ENCODE peak calls at places on chromosomes 6 and 20, in ten cellular contexts. I, M, J, Q, V, E, Y, R, L and C are unnamed samples.

GRCh38 chr6:24403501-24403824 is 727 bp downstream of the MRS2 start:
- DNase-seq in I (no peak), L (no peak), M (no peak), V (peak), E (no peak), R (no peak), J (no peak), Y (no peak), Q (peak), C (no peak)

GRCh38 chr20:62581308-62581707 is 61.0 kb upstream of the SLCO4A1 start:
- DNase-seq in R (no peak), I (no peak), Q (no peak), J (no peak), V (no peak), E (no peak), Y (no peak), L (no peak), M (no peak), C (no peak)

GRCh38 chr6:23510778-23511510 is 615.1 kb upstream of the NRSN1 start:
- DNase-seq in Y (no peak), J (no peak), E (no peak), M (no peak), R (no peak), I (no peak), Q (no peak), V (no peak), L (no peak), C (no peak)

GRCh38 chr6:118650500-118651281 is 700 bp downstream of the CEP85L start:
- DNase-seq in J (peak), Y (peak), Q (peak), V (peak), R (peak), L (peak), E (peak), I (peak), M (peak), C (peak)

GRCh38 chr6:43144879-43145278 is 26.2 kb upstream of the SRF start:
- DNase-seq in J (no peak), Y (no peak), V (no peak), E (no peak), R (no peak), L (no peak), M (no peak), I (peak), Q (no peak), C (no peak)

GRCh38 chr6:14016432-14016831 is 91.7 kb downstream of the RNF182 start:
- DNase-seq in Q (no peak), E (no peak), M (no peak), L (no peak), Y (no peak), I (no peak), V (no peak), J (no peak), R (no peak), C (no peak)

GRCh38 chr6:8108031-8108660 is 5.8 kb upstream of the EEF1E1 start:
- DNase-seq in E (no peak), R (no peak), J (peak), Q (peak), V (peak), M (peak), L (no peak), Y (no peak), I (peak), C (no peak)

GRCh38 chr20:4108495-4109306 is 93.3 kb upstream of the RNF24 start:
- DNase-seq in V (peak), M (peak), E (peak), I (peak), Y (peak), L (peak), J (peak), R (peak), Q (peak), C (peak)

GRCh38 chr20:58075565-58075964 is 152.9 kb downstream of the ANKRD60 start:
- DNase-seq in V (no peak), Y (peak), J (no peak), L (no peak), M (no peak), I (no peak), Q (no peak), E (no peak), R (no peak), C (no peak)

GRCh38 chr6:35725721-35726438 is 11.0 kb upstream of the ARMC12 start:
- DNase-seq in E (peak), M (peak), I (peak), L (peak), Y (peak), V (no peak), Q (peak), J (peak), R (peak), C (no peak)

GRCh38 chr20:7637184-7637583 is 303.1 kb downstream of the HAO1 start:
- DNase-seq in M (no peak), Y (no peak), I (no peak), J (no peak), V (peak), Q (no peak), E (no peak), R (no peak), L (no peak), C (no peak)

GRCh38 chr6:151351146-151351700 is 40.1 kb downstream of the ZBTB2 start:
- DNase-seq in L (no peak), E (no peak), J (no peak), I (no peak), R (no peak), Y (peak), M (no peak), V (no peak), Q (no peak), C (no peak)

GRCh38 chr20:37347891-37348642 is 2.1 kb downstream of the SRC start:
- DNase-seq in Q (no peak), V (no peak), L (no peak), I (no peak), Y (no peak), E (no peak), R (peak), J (peak), M (no peak), C (no peak)

GRCh38 chr20:26167499-26167898 is 470.8 kb upstream of the ZNF337 start:
- DNase-seq in Q (peak), I (peak), L (no peak), V (peak), M (no peak), R (no peak), Y (no peak), J (no peak), E (no peak), C (no peak)

GRCh38 chr6:68233623-68234022 is 401.5 kb upstream of the ADGRB3 start:
- DNase-seq in E (no peak), J (no peak), V (peak), R (no peak), L (no peak), Y (no peak), Q (peak), M (no peak), I (peak), C (no peak)

GRCh38 chr6:95548188-95548837 is 29.0 kb upstream of the MANEA start:
- DNase-seq in R (no peak), Q (no peak), I (no peak), L (no peak), V (no peak), E (no peak), Y (no peak), M (no peak), J (no peak), C (no peak)

GRCh38 chr6:17768881-17769280 is 62.2 kb upstream of the NUP153 start:
- DNase-seq in Y (no peak), R (no peak), L (no peak), M (no peak), J (no peak), Q (no peak), I (peak), V (no peak), E (no peak), C (no peak)

GRCh38 chr6:121510568-121511177 is 75.2 kb downstream of the GJA1 start:
- DNase-seq in Q (peak), V (no peak), L (no peak), J (no peak), M (no peak), E (no peak), Y (no peak), R (no peak), I (no peak), C (no peak)

GRCh38 chr6:144360401-144360800 is 75.3 kb downstream of the UTRN start:
- DNase-seq in Q (no peak), E (no peak), M (no peak), J (no peak), L (no peak), I (no peak), V (no peak), R (no peak), Y (no peak), C (no peak)

GRCh38 chr20:21102691-21103311 is 3.4 kb downstream of the LINC00237 start:
- DNase-seq in M (peak), Q (no peak), J (peak), Y (no peak), E (peak), L (no peak), I (no peak), R (peak), V (no peak), C (no peak)

GRCh38 chr20:58306421-58307261 is 2.9 kb upstream of the RAB22A start:
- DNase-seq in V (peak), E (peak), Q (peak), I (peak), R (no peak), M (peak), Y (no peak), L (no peak), J (peak), C (no peak)

GRCh38 chr6:151630991-151631655 is 137.3 kb downstream of the CCDC170 start:
- DNase-seq in I (no peak), V (no peak), M (no peak), J (peak), Q (no peak), L (no peak), E (no peak), R (no peak), Y (no peak), C (no peak)

GRCh38 chr6:33949877-33950831 is 146.4 kb upstream of the MLN start:
- DNase-seq in V (no peak), J (peak), I (no peak), L (no peak), M (no peak), Q (no peak), Y (no peak), E (no peak), R (no peak), C (no peak)

GRCh38 chr6:17725083-17725482 is 18.4 kb upstream of the NUP153 start:
- DNase-seq in Y (peak), L (peak), R (peak), J (peak), V (peak), M (no peak), Q (peak), I (peak), E (peak), C (peak)

GRCh38 chr6:98880486-98880885 is 46.1 kb downstream of the POU3F2 start:
- DNase-seq in R (no peak), E (no peak), J (no peak), Y (no peak), L (no peak), Q (no peak), I (no peak), M (no peak), V (no peak), C (no peak)

GRCh38 chr20:62980970-62981369 is 25.8 kb downstream of the BHLHE23 start:
- DNase-seq in M (no peak), E (no peak), I (peak), V (no peak), Y (no peak), L (no peak), Q (no peak), J (no peak), R (no peak), C (no peak)

GRCh38 chr20:62066983-62067433 is 1.3 kb upstream of the TAF4 start:
- DNase-seq in Y (peak), E (no peak), R (no peak), L (no peak), Q (no peak), J (peak), V (peak), I (no peak), M (peak), C (no peak)

GRCh38 chr6:31049518-31049917 is 39.2 kb downstream of the MUC22 start:
- DNase-seq in I (peak), L (no peak), Y (no peak), R (no peak), V (peak), E (no peak), J (no peak), Q (no peak), M (no peak), C (no peak)

GRCh38 chr20:9294081-9294480 is 220.3 kb upstream of the LAMP5 start:
- DNase-seq in M (no peak), R (no peak), J (peak), I (peak), Y (no peak), Q (peak), V (no peak), E (no peak), L (no peak), C (no peak)

GRCh38 chr20:46090095-46090388 is 280 bp upstream of the NCOA5 start:
- DNase-seq in E (no peak), L (no peak), Y (no peak), V (no peak), M (no peak), R (no peak), Q (no peak), I (no peak), J (no peak), C (no peak)

GRCh38 chr6:20708367-20709124 is 174.3 kb downstream of the CDKAL1 start:
- DNase-seq in R (no peak), M (no peak), Q (peak), Y (no peak), I (no peak), V (peak), J (no peak), E (no peak), L (no peak), C (no peak)

DNA sequence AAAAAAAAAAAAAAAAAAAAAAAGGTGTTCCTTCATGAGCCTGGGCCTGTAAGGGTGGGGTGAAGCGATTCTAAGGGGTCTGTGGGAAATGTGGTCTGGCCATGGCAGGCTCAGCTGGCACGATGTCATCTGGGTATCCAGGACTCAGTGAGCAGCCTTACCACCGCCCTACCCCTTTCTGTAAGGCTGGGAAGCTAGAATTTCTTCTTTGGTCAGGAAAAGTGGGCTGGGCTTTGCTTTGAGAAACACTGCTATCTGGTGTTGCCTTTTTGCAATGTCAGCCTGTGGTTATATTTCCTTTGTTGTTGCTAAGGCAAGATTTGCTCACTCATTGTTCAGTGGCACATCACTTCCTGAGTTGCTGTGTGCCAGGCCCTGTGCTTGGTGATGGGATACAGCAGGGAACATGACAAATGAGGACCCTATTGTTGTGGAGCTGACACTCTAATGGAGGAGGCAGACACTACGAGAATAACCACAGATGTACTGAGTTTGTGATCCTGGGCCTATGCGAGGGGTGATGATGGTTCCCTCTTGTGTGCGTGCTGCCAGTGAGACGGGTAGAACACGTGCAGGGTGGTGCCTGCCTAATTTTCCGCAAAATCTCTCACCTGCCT is 45.9 kb upstream of the ZNFX1 start:
- DNase-seq in I (peak), M (peak), L (no peak), E (no peak), R (no peak), V (peak), Y (no peak), J (peak), Q (peak), C (no peak)
- TF ChIP-seq CTCF in I (peak), M (no peak), L (no peak), E (peak), R (no peak), V (peak), Y (no peak), J (peak), Q (peak), C (no peak)

GRCh38 chr6:89281779-89282246 is 33.3 kb downstream of the GABRR2 start:
- DNase-seq in I (peak), J (no peak), M (no peak), E (no peak), R (no peak), Y (no peak), V (peak), Q (peak), L (no peak), C (no peak)
- TF ChIP-seq CTCF in I (peak), J (peak), M (no peak), E (no peak), R (no peak), Y (no peak), V (peak), Q (peak), L (no peak), C (no peak)

GRCh38 chr6:786946-787763 is 94.2 kb upstream of the EXOC2 start:
- DNase-seq in Q (no peak), J (no peak), Y (no peak), R (no peak), M (no peak), V (no peak), E (no peak), L (no peak), I (peak), C (no peak)
- TF ChIP-seq CTCF in Q (peak), J (peak), Y (peak), R (peak), M (peak), V (peak), E (peak), L (peak), I (peak), C (peak)

DNA sequence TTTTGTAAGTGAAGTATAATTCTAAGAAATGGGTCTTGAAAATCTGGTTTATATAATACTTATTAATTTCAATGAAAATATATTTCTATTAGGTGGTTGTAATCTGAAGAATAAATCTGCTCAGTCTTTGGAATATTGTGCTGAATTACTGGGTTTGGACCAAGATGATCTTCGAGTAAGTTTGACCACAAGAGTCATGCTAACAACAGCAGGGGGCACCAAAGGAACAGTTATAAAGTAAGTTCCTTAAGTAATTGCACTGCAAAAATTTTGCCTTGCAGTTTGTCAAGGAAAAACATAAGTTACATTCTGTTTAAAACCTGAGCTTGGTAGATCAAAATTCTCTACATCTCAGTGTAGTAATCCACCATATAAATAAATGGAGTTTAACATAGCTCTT is 106.0 kb downstream of the MYO6 start:
- DNase-seq in R (no peak), Q (peak), M (peak), E (peak), J (peak), L (no peak), Y (no peak), V (peak), I (peak), C (no peak)
- TF ChIP-seq CTCF in R (peak), Q (peak), M (no peak), E (peak), J (peak), L (no peak), Y (peak), V (peak), I (peak), C (no peak)

DNA sequence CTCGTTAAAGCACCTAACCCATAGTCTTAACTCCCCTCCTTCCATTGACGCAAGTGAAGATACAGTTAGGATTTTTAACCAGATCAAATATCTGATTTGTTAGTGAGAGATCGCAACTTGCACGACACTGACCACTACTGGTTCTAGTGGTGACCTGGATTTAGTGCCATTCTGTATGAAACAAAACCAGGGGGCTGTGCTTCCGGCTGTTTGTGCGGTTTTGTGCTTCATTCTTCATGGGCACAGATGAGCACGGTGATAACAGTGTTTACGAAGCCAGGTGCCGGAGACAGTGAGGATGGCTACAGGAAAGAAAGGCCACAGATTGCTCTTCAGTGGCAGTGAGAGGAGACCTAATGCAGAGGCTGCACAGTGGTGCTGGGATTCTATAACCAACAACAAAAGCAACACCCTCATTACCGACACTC is 75.5 kb downstream of the NOL4L start:
- DNase-seq in Y (no peak), E (no peak), Q (no peak), V (no peak), I (peak), J (no peak), M (no peak), L (no peak), R (no peak), C (no peak)
- TF ChIP-seq CTCF in Y (no peak), E (no peak), Q (peak), V (no peak), I (peak), J (peak), M (no peak), L (no peak), R (no peak), C (no peak)

DNA sequence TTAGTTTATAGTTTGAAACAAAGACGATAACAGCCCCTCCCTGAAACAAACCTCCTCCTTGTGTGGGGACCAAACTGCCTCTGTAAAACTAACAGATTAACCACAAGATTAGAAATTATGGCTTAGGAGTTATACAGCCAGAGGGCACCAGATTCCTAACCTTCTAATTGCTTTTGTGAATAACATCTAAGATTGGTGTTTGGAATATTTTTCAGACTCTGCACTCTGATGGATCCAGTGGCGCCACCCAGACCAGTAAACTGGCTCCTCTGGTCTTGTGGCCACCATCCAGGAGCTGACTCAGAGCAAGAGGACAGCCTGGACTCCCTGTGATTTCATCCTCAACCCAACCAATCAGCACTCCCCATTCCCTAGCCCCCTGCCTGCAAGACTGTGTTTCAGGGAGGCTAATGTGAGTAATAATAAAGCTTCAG is 58.3 kb upstream of the SLC22A16 start:
- DNase-seq in Y (no peak), V (peak), R (no peak), E (peak), Q (peak), I (peak), M (no peak), J (no peak), L (no peak), C (no peak)
- TF ChIP-seq CTCF in Y (no peak), V (peak), R (no peak), E (no peak), Q (no peak), I (peak), M (no peak), J (no peak), L (no peak), C (no peak)